ENCODE peak calls at places on chromosome 19, in seven cellular contexts. W is neuronal stem cell; I is CD8-positive, alpha-beta T cell; N is aorta; O is GM23338; H is brain microvascular endothelial cell; G is neural progenitor cell. A is an unnamed sample.

GRCh38 chr19:45809643-45810159 is 5.4 kb downstream of the RSPH6A start:
- DNase-seq in O (peak), I (no peak), N (no peak), H (peak), W (no peak), G (no peak), A (no peak)

GRCh38 chr19:49533551-49534488 is 6.0 kb downstream of the RCN3 start:
- DNase-seq in G (peak), H (peak), O (peak), W (peak), N (peak), I (peak), A (no peak)

GRCh38 chr19:46181386-46181774 is 33.3 kb downstream of the IGFL2 start:
- DNase-seq in G (no peak), N (no peak), H (no peak), I (no peak), O (no peak), W (no peak), A (no peak)

GRCh38 chr19:1567116-1567847 is 843 bp downstream of the MEX3D start:
- DNase-seq in N (peak), G (peak), O (no peak), W (no peak), I (peak), H (peak), A (no peak)

GRCh38 chr19:10270180-10270615 is 722 bp upstream of the ICAM1 start:
- DNase-seq in O (peak), N (peak), H (no peak), I (peak), G (peak), W (no peak), A (no peak)

GRCh38 chr19:58291943-58292342 is 13.2 kb downstream of the ZNF8 start:
- DNase-seq in W (no peak), H (no peak), I (no peak), O (no peak), N (no peak), G (no peak), A (no peak)

GRCh38 chr19:5070922-5071321 is 102.0 kb downstream of the KDM4B start:
- DNase-seq in G (no peak), W (no peak), N (no peak), H (no peak), O (no peak), I (no peak), A (no peak)

GRCh38 chr19:15161028-15161984 is 39.5 kb downstream of the NOTCH3 start:
- DNase-seq in N (no peak), W (no peak), G (no peak), H (no peak), I (no peak), O (peak), A (no peak)

GRCh38 chr19:34733266-34733825 is 697 bp upstream of the ZNF181 start:
- DNase-seq in O (peak), W (no peak), G (peak), H (no peak), I (no peak), N (no peak), A (no peak)

GRCh38 chr19:39539165-39539518 is 819 bp downstream of the EID2 start:
- DNase-seq in N (no peak), G (peak), W (no peak), I (no peak), O (peak), H (no peak), A (no peak)

GRCh38 chr19:50147462-50148423 is 15.3 kb downstream of the IZUMO2 start:
- DNase-seq in O (peak), W (peak), G (peak), N (peak), I (peak), H (peak), A (peak)

GRCh38 chr19:14147797-14148605 is 11.6 kb upstream of the ASF1B start:
- DNase-seq in H (peak), O (peak), G (peak), W (no peak), I (peak), N (peak), A (peak)

GRCh38 chr19:2867025-2867991 is at the start of gene ZNF556:
- DNase-seq in N (no peak), G (no peak), W (no peak), I (no peak), O (peak), H (no peak), A (no peak)

GRCh38 chr19:49338691-49339363 is 3.6 kb downstream of the CD37 start:
- DNase-seq in G (peak), I (no peak), W (peak), O (peak), N (peak), H (peak), A (no peak)

GRCh38 chr19:45090034-45090433 is 2.9 kb upstream of the PPP1R37 start:
- DNase-seq in H (no peak), I (no peak), G (no peak), W (no peak), O (peak), N (no peak), A (no peak)

GRCh38 chr19:1952635-1953034 is 11.7 kb downstream of the CSNK1G2 start:
- DNase-seq in N (no peak), G (no peak), H (no peak), I (no peak), O (no peak), W (no peak), A (no peak)

GRCh38 chr19:46745030-46745429 is 827 bp upstream of the FKRP start:
- DNase-seq in I (no peak), G (no peak), N (no peak), H (no peak), O (no peak), W (no peak), A (no peak)

GRCh38 chr19:48391100-48392005 is at the start of gene KDELR1:
- DNase-seq in H (peak), G (peak), N (peak), W (peak), O (peak), I (peak), A (peak)

GRCh38 chr19:13978306-13978705 is 26.0 kb downstream of the DCAF15 start:
- DNase-seq in O (peak), W (peak), G (peak), N (peak), I (peak), H (no peak), A (no peak)

GRCh38 chr19:54532528-54532927 is 29.9 kb downstream of the LAIR2 start:
- DNase-seq in W (no peak), G (no peak), N (no peak), H (no peak), O (no peak), I (no peak), A (no peak)

GRCh38 chr19:44585371-44586141 is 27.8 kb upstream of the IGSF23 start:
- DNase-seq in W (no peak), I (no peak), O (no peak), N (no peak), H (peak), G (no peak), A (no peak)

GRCh38 chr19:11598103-11598483 is 810 bp downstream of the ZNF627 start:
- DNase-seq in I (no peak), W (no peak), G (no peak), O (no peak), N (no peak), H (peak), A (no peak)

GRCh38 chr19:11597202-11598102 is at the start of gene ZNF627:
- DNase-seq in I (peak), W (peak), N (peak), O (peak), G (peak), H (peak), A (peak)

GRCh38 chr19:11596156-11596555 is 1.1 kb upstream of the ZNF627 start:
- DNase-seq in O (no peak), H (no peak), G (no peak), W (no peak), N (no peak), I (no peak), A (no peak)

GRCh38 chr19:11598746-11599145 is 1.5 kb downstream of the ZNF627 start:
- DNase-seq in H (no peak), I (no peak), O (no peak), G (no peak), N (no peak), W (no peak), A (no peak)

GRCh38 chr19:11594084-11594483 is 3.2 kb upstream of the ZNF627 start:
- DNase-seq in I (no peak), O (no peak), W (no peak), H (no peak), G (no peak), N (no peak), A (no peak)
- H3K27ac ChIP-seq in I (no peak), O (no peak), W (no peak), H (no peak), G (no peak), N (no peak), A (no peak)

GRCh38 chr19:41886761-41887710 is 4.1 kb downstream of the ARHGEF1 start:
- DNase-seq in G (no peak), W (no peak), H (no peak), N (no peak), I (peak), O (peak), A (no peak)
- H3K27ac ChIP-seq in G (no peak), W (no peak), H (no peak), N (no peak), I (peak), O (peak), A (peak)

DNA sequence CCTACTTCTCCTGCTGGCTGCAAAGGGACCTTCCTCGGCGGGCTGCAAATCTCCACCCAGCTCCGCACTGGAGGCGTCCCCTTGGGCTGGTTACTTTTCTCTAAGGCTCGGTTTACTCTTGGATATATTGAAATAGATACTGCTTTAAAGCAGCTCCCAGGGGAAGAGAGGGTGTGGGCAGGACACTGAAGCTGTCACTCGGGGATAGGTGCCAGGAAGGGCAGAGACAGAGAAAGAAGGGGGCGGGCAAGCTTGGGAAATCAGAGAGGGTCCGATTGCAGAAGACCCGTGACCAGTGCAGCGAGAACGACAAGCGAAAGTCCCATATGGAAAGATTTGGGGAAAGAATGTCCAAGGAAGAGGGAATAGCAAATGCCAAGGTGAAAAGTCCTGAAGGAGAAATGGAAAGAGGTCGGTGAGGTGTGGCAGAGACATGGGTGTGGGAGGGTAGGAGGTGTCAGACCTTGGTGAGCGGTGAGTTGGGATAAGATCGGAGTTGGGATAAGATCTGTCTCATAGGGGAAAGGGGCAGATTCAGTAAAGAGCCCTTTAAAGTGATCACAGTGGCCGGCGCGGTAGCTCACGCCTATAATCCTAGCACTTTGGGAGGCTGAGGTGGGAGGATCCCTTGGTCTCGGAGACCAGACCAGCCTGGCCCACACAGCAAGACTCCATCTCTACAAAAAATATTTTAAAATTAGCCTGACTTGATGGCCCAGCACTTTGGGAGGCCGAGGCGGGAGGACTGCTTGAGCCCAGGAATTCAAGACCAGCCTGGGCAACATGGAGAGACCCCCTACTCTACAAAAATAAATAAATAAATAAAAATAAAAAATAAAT is 618 bp downstream of the THSD8 start:
- DNase-seq in H (no peak), W (no peak), N (no peak), G (no peak), O (no peak), I (no peak), A (no peak)
- H3K27ac ChIP-seq in H (no peak), W (no peak), N (no peak), G (no peak), O (no peak), I (no peak), A (peak)

DNA sequence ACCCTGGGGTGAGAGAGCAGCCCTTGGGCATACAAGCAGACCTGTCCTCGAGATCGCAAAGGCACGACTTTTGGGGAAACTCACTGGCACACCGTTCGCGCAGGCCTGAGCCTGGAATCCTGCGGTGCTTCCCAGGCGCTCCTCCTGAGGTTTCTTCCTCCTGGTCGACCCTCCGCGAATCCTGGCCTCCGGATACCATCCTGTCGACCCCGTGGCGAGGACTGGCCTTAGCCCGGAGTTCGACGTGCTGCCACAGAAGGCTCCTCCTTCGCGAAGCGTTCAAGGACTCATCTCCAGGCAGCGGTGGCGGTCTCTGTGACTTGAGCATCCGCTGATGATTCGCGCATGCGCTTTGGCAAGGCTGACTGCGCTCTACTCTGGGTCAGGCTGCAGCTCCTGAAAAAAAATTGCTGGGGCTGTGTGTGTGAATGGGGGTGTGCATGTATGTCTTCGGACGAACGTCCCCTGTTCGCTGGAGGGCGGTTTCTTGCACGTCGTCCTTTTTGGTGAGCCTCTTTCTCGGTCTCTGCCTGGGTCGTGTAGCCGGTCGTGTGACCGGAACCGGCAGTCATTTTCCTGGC is 64.4 kb upstream of the ZNF527 start:
- DNase-seq in I (no peak), O (no peak), H (no peak), N (no peak), W (no peak), G (no peak), A (no peak)
- H3K27ac ChIP-seq in I (no peak), O (no peak), H (no peak), N (no peak), W (no peak), G (no peak), A (no peak)

DNA sequence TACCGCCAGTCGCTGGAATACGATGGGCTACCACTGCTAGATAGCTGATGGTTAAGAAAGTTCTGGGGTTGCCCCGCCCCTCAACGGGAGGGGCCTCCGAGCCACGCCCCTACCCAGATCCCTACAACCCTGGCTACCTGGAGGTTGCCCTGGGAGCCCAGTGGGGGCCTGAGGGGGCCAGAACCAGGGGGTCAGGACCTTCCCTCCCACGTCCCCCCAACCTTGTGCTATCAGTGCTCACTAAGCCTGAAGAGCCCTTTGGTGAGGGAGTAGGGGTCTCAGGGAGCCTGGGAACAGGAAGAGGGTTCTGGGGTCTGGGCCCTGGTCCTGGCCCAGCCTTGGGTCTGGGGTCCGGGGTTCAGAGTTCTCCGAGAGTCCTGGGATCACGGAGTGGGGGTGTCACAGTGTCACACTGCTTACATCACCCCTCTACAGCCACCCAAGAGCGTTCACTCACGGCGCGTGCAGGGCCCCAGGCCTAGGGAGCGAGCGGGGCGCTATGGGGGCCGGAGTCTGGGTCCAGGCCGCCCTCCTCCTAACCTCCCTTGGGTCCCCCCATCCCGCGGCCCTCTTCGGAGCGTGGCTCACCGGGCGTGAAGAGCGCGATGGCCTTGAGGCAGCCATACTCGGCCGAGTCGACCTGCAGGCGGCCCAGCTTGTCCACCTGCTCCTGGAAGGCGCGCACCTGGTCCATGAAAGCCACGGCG is 9.0 kb downstream of the OCEL1 start:
- DNase-seq in I (peak), G (peak), H (peak), O (peak), W (no peak), N (peak), A (no peak)
- H3K27ac ChIP-seq in I (peak), G (peak), H (no peak), O (peak), W (peak), N (no peak), A (peak)

GRCh38 chr19:38209671-38210457 is 14.2 kb downstream of the DPF1 start:
- DNase-seq in I (no peak), O (peak), N (peak), W (peak), H (no peak), G (peak), A (peak)
- H3K27ac ChIP-seq in I (no peak), O (peak), N (no peak), W (peak), H (no peak), G (peak), A (peak)

GRCh38 chr19:40740747-40741146 is 9.5 kb downstream of the ACTMAP start:
- DNase-seq in N (no peak), O (no peak), G (no peak), W (no peak), H (no peak), I (no peak), A (no peak)
- H3K27ac ChIP-seq in N (no peak), O (peak), G (peak), W (no peak), H (no peak), I (no peak), A (no peak)

DNA sequence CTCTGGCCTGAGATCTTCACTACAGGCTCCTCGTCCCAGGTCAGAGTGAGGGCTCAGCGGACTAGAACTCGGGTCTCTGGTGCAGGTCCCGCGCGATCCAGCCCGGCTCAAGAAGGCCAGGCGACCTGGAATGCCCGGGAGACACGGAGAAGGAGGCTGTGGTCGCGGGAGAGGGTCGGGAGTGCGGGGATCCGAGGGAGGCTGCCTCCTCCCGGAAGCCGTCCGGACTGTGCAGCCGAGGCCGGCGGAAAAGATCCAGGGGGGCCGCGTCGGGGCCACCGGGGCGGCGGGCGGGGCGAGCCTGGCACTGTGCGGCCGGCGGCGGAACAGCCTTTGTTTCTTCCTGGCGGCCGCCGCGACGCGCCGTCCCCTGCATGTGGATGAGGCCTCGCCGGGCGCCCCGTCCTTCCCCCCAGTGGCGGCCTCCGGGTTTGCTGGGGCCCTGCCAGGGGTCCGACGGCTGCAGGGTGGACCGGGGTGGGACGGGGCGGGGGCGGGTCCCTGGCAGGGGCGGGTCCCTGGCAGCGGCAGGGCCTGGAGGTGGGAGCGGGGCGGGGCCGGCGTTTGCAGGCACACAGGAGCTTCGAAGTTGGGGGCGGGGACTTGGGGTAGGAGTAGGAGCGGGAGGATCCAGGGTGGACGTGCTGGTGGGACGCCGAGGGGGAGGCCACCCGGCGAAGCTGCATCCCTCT is 1.0 kb upstream of the SLC7A10 start:
- DNase-seq in H (no peak), O (peak), G (peak), N (no peak), I (no peak), W (no peak), A (no peak)
- H3K27ac ChIP-seq in H (no peak), O (no peak), G (no peak), N (no peak), I (no peak), W (no peak), A (no peak)

DNA sequence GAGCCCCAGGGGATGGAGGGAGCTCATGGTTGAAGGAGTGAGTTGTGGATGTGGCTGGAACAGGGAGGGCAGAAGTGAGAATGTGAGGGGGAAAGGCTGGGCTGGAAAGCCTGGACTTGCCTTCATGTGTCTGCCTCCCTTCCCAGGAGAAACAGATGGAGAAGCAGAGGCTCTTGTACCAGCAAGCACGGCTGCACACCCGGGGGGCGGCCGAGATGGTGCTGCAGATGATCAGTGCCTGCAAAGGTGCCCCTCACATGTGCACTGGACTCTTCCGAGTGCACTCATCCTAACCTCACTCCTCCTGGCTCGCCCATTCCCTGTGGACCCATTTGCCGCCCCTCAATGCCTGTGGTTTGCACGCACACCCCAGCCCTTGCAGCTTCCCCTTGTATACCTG is 83.2 kb downstream of the MAP4K1 start:
- DNase-seq in H (no peak), O (no peak), I (no peak), N (no peak), G (no peak), W (no peak), A (no peak)
- H3K27ac ChIP-seq in H (no peak), O (no peak), I (no peak), N (no peak), G (no peak), W (no peak), A (no peak)

DNA sequence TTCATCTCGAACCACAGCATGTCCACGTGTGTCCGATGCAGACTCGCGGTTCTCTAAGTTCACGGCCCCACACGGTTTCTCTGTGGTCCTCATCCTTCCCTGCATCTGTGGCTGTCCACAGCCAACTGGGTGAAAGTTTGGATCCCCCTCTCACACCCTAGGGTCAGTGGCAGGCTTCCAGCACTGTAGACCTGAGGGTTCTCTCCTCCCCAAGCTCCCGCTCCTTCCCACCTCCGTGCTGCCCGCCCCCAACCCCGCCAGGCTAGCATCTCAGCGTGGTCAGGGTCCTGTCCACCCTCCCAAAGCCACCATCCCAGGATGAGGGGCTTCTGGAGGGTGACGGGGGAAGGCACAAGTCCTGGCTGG is 3.0 kb downstream of the ANGPTL4 start:
- DNase-seq in G (no peak), W (no peak), I (no peak), N (no peak), H (no peak), O (no peak), A (no peak)
- H3K27ac ChIP-seq in G (no peak), W (no peak), I (no peak), N (no peak), H (peak), O (no peak), A (peak)